ENCODE peak calls at places on chromosome 4, in seven cellular contexts. Z, Y, S, J, W, Q and X are unnamed samples.
A peak's percentile ranks its signal among the peaks of the same experiment; 100 is the strongest.

GRCh38 chr4:147094228-147094627 is 148.6 kb upstream of the TTC29 start:
- DNase-seq in Z (no peak), Y (no peak), S (no peak), J (no peak), W (no peak), Q (no peak), X (no peak)

GRCh38 chr4:87489678-87490077 is 39.5 kb downstream of the SPARCL1 start:
- DNase-seq in Z (no peak), Y (no peak), S (no peak), J (no peak), W (no peak), Q (no peak), X (no peak)

GRCh38 chr4:81165853-81166430 is 49.1 kb downstream of the PRKG2 start:
- DNase-seq in Z (no peak), Y (peak; percentile 28), S (no peak), J (no peak), W (no peak), Q (no peak), X (peak; percentile 64)

GRCh38 chr4:17846256-17846655 is 35.5 kb downstream of the NCAPG start:
- DNase-seq in Z (no peak), Y (no peak), S (no peak), J (no peak), W (no peak), Q (no peak), X (peak; percentile 51)

GRCh38 chr4:42404001-42404400 is 6.7 kb downstream of the SHISA3 start:
- DNase-seq in Z (no peak), Y (no peak), S (no peak), J (no peak), W (no peak), Q (no peak), X (no peak)

GRCh38 chr4:102787096-102787867 is 26.5 kb upstream of the MANBA start:
- DNase-seq in Z (no peak), Y (no peak), S (no peak), J (no peak), W (peak; percentile 19), Q (peak; percentile 16), X (peak; percentile 80)

GRCh38 chr4:91325495-91325894 is 978.3 kb upstream of the GRID2 start:
- DNase-seq in Z (peak; percentile 8), Y (no peak), S (no peak), J (no peak), W (peak; percentile 1), Q (no peak), X (peak; percentile 67)

GRCh38 chr4:1249148-1249730 is 309 bp upstream of the CTBP1 start:
- DNase-seq in Z (peak; percentile 66), Y (peak; percentile 95), S (no peak), J (peak; percentile 76), W (peak; percentile 64), Q (no peak), X (peak; percentile 42)

GRCh38 chr4:6278801-6279197 is 9.1 kb downstream of the WFS1 start:
- DNase-seq in Z (no peak), Y (peak; percentile 66), S (no peak), J (peak; percentile 46), W (no peak), Q (no peak), X (no peak)

GRCh38 chr4:36286481-36286871 is 5.1 kb downstream of the DTHD1 start:
- DNase-seq in Z (no peak), Y (no peak), S (no peak), J (no peak), W (no peak), Q (no peak), X (no peak)

GRCh38 chr4:26402458-26402857 is 81.6 kb downstream of the RBPJ start:
- DNase-seq in Z (no peak), Y (no peak), S (no peak), J (no peak), W (no peak), Q (no peak), X (no peak)

GRCh38 chr4:140098481-140099132 is 55.4 kb downstream of the MAML3 start:
- DNase-seq in Z (no peak), Y (no peak), S (no peak), J (no peak), W (peak; percentile 64), Q (no peak), X (peak; percentile 52)
- H3K4me3 ChIP-seq in Z (peak overlapping the region; percentile 33), Y (peak overlapping the region; percentile 8), S (no peak overlapping the region), J (no peak overlapping the region), W (no peak overlapping the region), Q (no peak overlapping the region), X (no peak overlapping the region)

GRCh38 chr4:118835896-118836762 is at the start of gene SEC24D:
- DNase-seq in Z (peak; percentile 75), Y (peak; percentile 98), S (peak; percentile 9), J (peak; percentile 88), W (peak; percentile 50), Q (peak; percentile 63), X (peak; percentile 69)
- H3K4me3 ChIP-seq in Z (peak within 1 kb of the TSS; percentile 91), Y (peak within 1 kb of the TSS; percentile 97), S (peak within 1 kb of the TSS; percentile 90), J (peak within 1 kb of the TSS; percentile 98), W (peak within 1 kb of the TSS; percentile 77), Q (peak within 1 kb of the TSS; percentile 75), X (peak within 1 kb of the TSS; percentile 91)

DNA sequence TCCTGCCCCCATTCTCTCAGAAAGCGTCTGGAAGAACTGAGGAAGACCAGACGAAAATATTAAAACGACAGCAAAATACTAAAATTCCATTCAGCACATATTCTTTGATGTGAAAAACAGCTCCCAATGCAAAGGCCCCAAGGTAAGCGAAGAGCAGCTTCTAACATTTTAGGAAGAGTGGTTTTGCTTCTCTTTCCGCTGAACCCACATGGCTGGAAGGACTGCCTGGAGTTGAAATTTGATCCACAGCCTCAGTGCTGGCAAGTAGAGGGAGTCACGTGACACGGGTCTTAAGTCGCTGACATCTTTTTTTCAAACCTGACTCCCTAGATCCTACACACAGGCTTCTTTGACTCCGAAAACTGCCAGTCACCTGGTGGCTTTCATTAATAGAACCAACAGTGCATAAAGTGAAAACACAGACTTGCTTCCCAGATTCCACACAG is at the start of gene FAM13A:
- DNase-seq in Z (peak; percentile 92), Y (no peak), S (peak; percentile 3), J (peak; percentile 80), W (peak; percentile 91), Q (peak; percentile 91), X (peak; percentile 95)
- H3K4me3 ChIP-seq in Z (peak within 1 kb of the TSS; percentile 33), Y (peak within 1 kb of the TSS; percentile 40), S (peak within 1 kb of the TSS; percentile 18), J (peak within 1 kb of the TSS; percentile 19), W (peak within 1 kb of the TSS; percentile 60), Q (peak within 1 kb of the TSS; percentile 58), X (peak within 1 kb of the TSS; percentile 25)

GRCh38 chr4:82898322-82899243 is 2.0 kb upstream of the THAP9 start:
- DNase-seq in Z (peak; percentile 31), Y (no peak), S (no peak), J (peak; percentile 67), W (no peak), Q (no peak), X (peak; percentile 83)
- H3K4me3 ChIP-seq in Z (peak overlapping the region; percentile 71), Y (peak overlapping the region; percentile 65), S (peak overlapping the region; percentile 61), J (no peak overlapping the region), W (peak overlapping the region; percentile 95), Q (peak overlapping the region; percentile 94), X (peak overlapping the region; percentile 60)

GRCh38 chr4:25310066-25310824 is 2.3 kb upstream of the ZCCHC4 start:
- DNase-seq in Z (no peak), Y (no peak), S (no peak), J (no peak), W (no peak), Q (no peak), X (no peak)
- H3K4me3 ChIP-seq in Z (no peak overlapping the region), Y (no peak overlapping the region), S (no peak overlapping the region), J (no peak overlapping the region), W (no peak overlapping the region), Q (no peak overlapping the region), X (no peak overlapping the region)

GRCh38 chr4:23602720-23603119 is 287.1 kb downstream of the PPARGC1A start:
- DNase-seq in Z (no peak), Y (no peak), S (no peak), J (no peak), W (no peak), Q (no peak), X (no peak)
- H3K4me3 ChIP-seq in Z (no peak overlapping the region), Y (no peak overlapping the region), S (no peak overlapping the region), J (no peak overlapping the region), W (no peak overlapping the region), Q (no peak overlapping the region), X (no peak overlapping the region)